ENCODE peak calls at places on chromosomes 6 and 20, in ten cellular contexts. X, V, T, S, I, W, Y, P, G and O are unnamed samples.

GRCh38 chr6:43465978-43466377 is 10.6 kb upstream of the DLK2 start:
- DNase-seq in X (no peak), V (no peak), T (no peak), S (no peak), I (no peak), W (no peak), Y (no peak), P (no peak), G (no peak), O (no peak)

GRCh38 chr6:7106752-7107577 is 796 bp upstream of the RREB1 start:
- DNase-seq in X (peak), V (peak), T (peak), S (no peak), I (no peak), W (peak), Y (no peak), P (peak), G (peak), O (peak)

GRCh38 chr6:34148864-34149810 is 3.2 kb upstream of the GRM4 start:
- DNase-seq in X (peak), V (no peak), T (no peak), S (no peak), I (no peak), W (no peak), Y (no peak), P (peak), G (peak), O (no peak)

GRCh38 chr6:1729133-1729751 is 119.5 kb downstream of the FOXC1 start:
- DNase-seq in X (no peak), V (no peak), T (no peak), S (no peak), I (no peak), W (no peak), Y (no peak), P (no peak), G (no peak), O (no peak)

GRCh38 chr6:81938014-81938761 is 185.7 kb upstream of the TENT5A start:
- DNase-seq in X (no peak), V (peak), T (no peak), S (peak), I (peak), W (no peak), Y (peak), P (no peak), G (no peak), O (peak)

GRCh38 chr6:133631421-133631820 is 257.5 kb upstream of the TCF21 start:
- DNase-seq in X (no peak), V (peak), T (no peak), S (no peak), I (no peak), W (no peak), Y (peak), P (no peak), G (no peak), O (peak)

GRCh38 chr6:169427856-169428255 is 174.2 kb upstream of the THBS2 start:
- DNase-seq in X (no peak), V (peak), T (peak), S (no peak), I (no peak), W (no peak), Y (peak), P (peak), G (peak), O (no peak)

GRCh38 chr6:163415620-163416379 is 1.3 kb downstream of the QKI start:
- DNase-seq in X (peak), V (peak), T (peak), S (no peak), I (no peak), W (peak), Y (peak), P (peak), G (peak), O (no peak)

GRCh38 chr6:27759930-27760329 is 152.3 kb downstream of the OR2B2 start:
- DNase-seq in X (no peak), V (no peak), T (no peak), S (no peak), I (no peak), W (no peak), Y (no peak), P (no peak), G (no peak), O (no peak)

GRCh38 chr6:109073344-109074235 is 21.1 kb downstream of the SESN1 start:
- DNase-seq in X (peak), V (peak), T (no peak), S (peak), I (no peak), W (no peak), Y (peak), P (peak), G (peak), O (peak)

GRCh38 chr6:101803146-101803545 is 409.6 kb downstream of the GRIK2 start:
- DNase-seq in X (no peak), V (peak), T (no peak), S (no peak), I (no peak), W (no peak), Y (peak), P (no peak), G (no peak), O (no peak)

GRCh38 chr6:53645850-53646249 is 19.7 kb downstream of the KLHL31 start:
- DNase-seq in X (no peak), V (no peak), T (no peak), S (no peak), I (no peak), W (no peak), Y (no peak), P (no peak), G (no peak), O (no peak)

GRCh38 chr6:3742426-3743344 is 8.8 kb downstream of the PXDC1 start:
- DNase-seq in X (peak), V (peak), T (peak), S (peak), I (no peak), W (peak), Y (peak), P (peak), G (peak), O (peak)

GRCh38 chr6:13664703-13665352 is 46.8 kb downstream of the RANBP9 start:
- DNase-seq in X (no peak), V (peak), T (no peak), S (no peak), I (no peak), W (no peak), Y (no peak), P (no peak), G (no peak), O (no peak)

GRCh38 chr20:17570347-17571152 is 675 bp downstream of the DSTN start:
- DNase-seq in X (no peak), V (peak), T (peak), S (no peak), I (no peak), W (no peak), Y (peak), P (no peak), G (peak), O (peak)

GRCh38 chr6:91713911-91714310 is 1127.0 kb upstream of the MAP3K7 start:
- DNase-seq in X (no peak), V (peak), T (no peak), S (no peak), I (no peak), W (no peak), Y (peak), P (no peak), G (no peak), O (no peak)
- TF ChIP-seq CTCF in X (no peak), V (no peak), T (no peak), S (peak), I (no peak), W (no peak), Y (no peak), P (no peak), G (no peak), O (peak)

GRCh38 chr20:38870733-38871559 is 55.3 kb upstream of the FAM83D start:
- DNase-seq in X (no peak), V (peak), T (no peak), S (no peak), I (no peak), W (no peak), Y (no peak), P (no peak), G (no peak), O (peak)
- TF ChIP-seq CTCF in X (no peak), V (no peak), T (no peak), S (no peak), I (no peak), W (no peak), Y (no peak), P (no peak), G (no peak), O (no peak)

DNA sequence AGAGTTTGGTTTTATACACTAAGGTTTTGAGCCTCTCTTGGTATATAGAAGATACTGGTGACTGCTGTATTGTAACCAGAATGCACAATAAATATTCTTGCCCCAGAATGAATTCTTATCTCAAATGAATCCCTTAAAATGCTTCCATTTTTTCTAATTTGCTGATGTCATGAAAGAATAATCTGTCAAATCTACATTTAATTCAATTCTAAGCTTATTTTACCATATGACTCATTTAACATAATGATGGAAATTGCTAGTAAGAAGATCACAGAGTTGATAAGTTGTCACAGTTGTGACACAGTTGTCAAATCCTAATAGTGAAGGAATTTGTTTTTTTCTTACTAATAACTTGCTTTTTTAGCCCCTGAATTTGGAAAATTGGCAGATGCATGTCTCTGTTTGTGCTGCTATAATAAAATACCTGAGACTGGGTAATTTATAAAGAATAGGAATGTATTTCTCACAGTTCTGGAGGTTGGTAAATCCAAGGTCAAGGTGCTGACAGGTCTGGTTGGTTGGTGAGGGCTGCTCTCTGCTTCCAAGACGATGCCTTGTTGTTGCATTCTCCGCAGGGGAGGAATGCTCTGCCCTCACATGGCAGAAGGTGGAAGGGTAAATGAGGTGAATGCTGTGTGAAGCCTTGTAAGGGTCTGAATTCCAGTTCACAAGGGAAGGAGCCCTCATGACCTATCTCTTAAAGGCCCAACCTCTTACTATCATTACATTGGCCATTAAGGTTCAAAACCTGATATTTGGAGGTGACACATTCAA is 4.7 kb downstream of the ECT2L start:
- DNase-seq in X (no peak), V (no peak), T (no peak), S (no peak), I (no peak), W (no peak), Y (no peak), P (no peak), G (no peak), O (no peak)
- TF ChIP-seq CTCF in X (no peak), V (no peak), T (no peak), S (no peak), I (no peak), W (no peak), Y (no peak), P (no peak), G (peak), O (no peak)

GRCh38 chr6:63290507-63291049 is 29.2 kb downstream of the LGSN start:
- DNase-seq in X (no peak), V (no peak), T (no peak), S (no peak), I (no peak), W (no peak), Y (no peak), P (no peak), G (no peak), O (no peak)

GRCh38 chr6:63299667-63300066 is 20.1 kb downstream of the LGSN start:
- DNase-seq in X (no peak), V (no peak), T (no peak), S (no peak), I (no peak), W (no peak), Y (no peak), P (no peak), G (no peak), O (no peak)

GRCh38 chr6:63295553-63295952 is 24.2 kb downstream of the LGSN start:
- DNase-seq in X (no peak), V (no peak), T (no peak), S (no peak), I (no peak), W (no peak), Y (no peak), P (no peak), G (peak), O (no peak)
- TF ChIP-seq CTCF in X (no peak), V (no peak), T (no peak), S (no peak), I (no peak), W (no peak), Y (no peak), P (no peak), G (no peak), O (no peak)

DNA sequence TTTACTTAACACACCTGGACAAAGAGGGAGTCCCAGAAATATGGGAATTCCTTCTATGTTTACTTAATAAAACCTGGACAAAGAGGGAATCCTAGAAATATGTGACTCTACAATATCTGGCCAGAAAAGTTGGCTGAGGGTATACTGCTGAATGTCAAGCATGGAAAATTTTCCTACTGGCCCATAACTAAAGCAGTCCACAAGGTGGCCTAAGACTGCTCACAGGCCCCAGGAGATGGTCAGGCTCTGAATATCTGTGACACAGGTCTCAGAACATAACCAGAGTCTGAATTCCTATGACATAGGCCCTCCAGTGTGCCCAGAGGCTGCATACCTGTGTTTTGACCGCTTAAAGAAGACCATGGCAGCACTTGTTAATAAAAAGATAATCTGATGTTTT is 578.2 kb upstream of the NRSN1 start:
- DNase-seq in X (no peak), V (no peak), T (no peak), S (no peak), I (no peak), W (no peak), Y (no peak), P (no peak), G (peak), O (no peak)
- TF ChIP-seq CTCF in X (no peak), V (no peak), T (no peak), S (peak), I (no peak), W (no peak), Y (no peak), P (no peak), G (peak), O (peak)

GRCh38 chr20:63379296-63379695 is 18.1 kb upstream of the CHRNA4 start:
- DNase-seq in X (no peak), V (no peak), T (no peak), S (no peak), I (no peak), W (no peak), Y (no peak), P (no peak), G (no peak), O (no peak)

GRCh38 chr20:63377256-63378114 is 16.3 kb upstream of the CHRNA4 start:
- DNase-seq in X (no peak), V (no peak), T (no peak), S (no peak), I (no peak), W (no peak), Y (no peak), P (no peak), G (peak), O (no peak)

GRCh38 chr20:63378115-63378429 is 16.9 kb upstream of the CHRNA4 start:
- DNase-seq in X (no peak), V (no peak), T (no peak), S (no peak), I (no peak), W (no peak), Y (no peak), P (no peak), G (no peak), O (no peak)

GRCh38 chr20:63380346-63380870 is 19.3 kb upstream of the CHRNA4 start:
- DNase-seq in X (no peak), V (no peak), T (no peak), S (no peak), I (no peak), W (no peak), Y (no peak), P (no peak), G (no peak), O (no peak)

DNA sequence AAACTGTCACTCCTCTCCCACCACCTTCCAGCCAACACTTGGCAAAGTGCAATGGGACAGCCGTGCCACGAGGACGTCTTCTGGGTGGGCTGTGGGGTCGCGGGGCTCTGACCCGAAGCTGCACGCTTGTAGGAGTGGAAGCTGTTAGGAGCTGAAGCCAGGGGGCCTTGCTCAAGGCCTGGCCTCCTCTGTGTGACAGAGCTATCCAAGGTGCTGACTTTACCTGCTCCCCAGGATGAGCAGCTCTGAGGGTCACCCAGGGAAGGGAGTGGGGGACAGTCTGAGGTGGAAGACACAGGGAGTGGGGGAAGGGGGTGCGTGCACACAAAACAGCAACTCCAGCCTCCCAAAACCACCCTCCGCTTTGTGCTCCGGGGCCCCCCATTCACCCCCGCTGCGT is 17.5 kb upstream of the CHRNA4 start:
- DNase-seq in X (no peak), V (no peak), T (no peak), S (no peak), I (no peak), W (no peak), Y (no peak), P (no peak), G (peak), O (no peak)
- TF ChIP-seq CTCF in X (no peak), V (no peak), T (no peak), S (no peak), I (no peak), W (no peak), Y (no peak), P (no peak), G (peak), O (no peak)

DNA sequence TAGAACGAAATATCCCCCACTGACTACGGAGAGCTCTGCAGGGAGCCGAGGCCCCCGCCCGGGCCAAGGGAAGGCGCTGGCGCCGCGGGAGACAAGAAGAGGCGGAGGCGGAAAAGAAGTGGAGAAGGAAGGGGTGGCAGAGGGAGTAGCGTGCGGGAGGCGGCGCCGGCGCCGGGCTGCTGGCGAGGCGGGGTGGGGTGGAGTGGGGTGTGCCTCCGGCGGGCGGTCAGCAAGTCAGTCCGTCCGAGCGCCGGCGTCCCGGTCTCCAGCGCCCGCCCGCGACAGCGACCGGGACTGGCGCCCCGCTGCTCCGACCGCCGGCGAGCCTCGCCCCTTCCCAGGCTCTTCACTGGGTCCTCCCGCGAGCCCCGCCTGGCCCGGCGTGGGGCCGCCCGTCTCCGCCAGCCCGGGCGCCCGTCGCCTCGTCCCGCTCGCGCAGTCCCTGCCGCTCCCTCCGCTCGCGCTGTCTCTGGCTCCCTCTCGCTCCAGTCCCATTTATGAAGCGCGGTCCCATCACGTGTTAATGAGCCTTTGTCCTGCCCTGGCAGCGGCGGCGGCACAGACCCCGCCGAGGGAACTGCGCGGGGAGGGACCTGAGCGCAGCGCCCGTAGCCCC is at the start of gene CNR1:
- DNase-seq in X (peak), V (no peak), T (peak), S (no peak), I (no peak), W (peak), Y (no peak), P (peak), G (peak), O (no peak)
- TF ChIP-seq CTCF in X (no peak), V (no peak), T (no peak), S (no peak), I (no peak), W (no peak), Y (no peak), P (no peak), G (peak), O (no peak)